ENCODE peak calls at places on chromosomes 16 and 17, in four cellular contexts. N is tibial nerve, K is A549, A is ovary. Y is an unnamed sample.

GRCh38 chr17:38693700-38694329 is 11.3 kb upstream of the MLLT6 start:
- DNase-seq in N (peak), K (no peak), A (peak), Y (peak)

GRCh38 chr17:57577751-57578607 is 167.1 kb downstream of the CCDC182 start:
- DNase-seq in N (peak), K (no peak), A (peak), Y (peak)

GRCh38 chr16:1781758-1782407 is 488 bp downstream of the SPSB3 start:
- DNase-seq in N (no peak), K (no peak), A (no peak), Y (no peak)

GRCh38 chr17:1485311-1485747 is 7.2 kb downstream of the MYO1C start:
- DNase-seq in N (no peak), K (peak), A (peak), Y (no peak)

GRCh38 chr16:23119570-23119969 is 29.7 kb downstream of the USP31 start:
- DNase-seq in N (no peak), K (no peak), A (no peak), Y (no peak)

GRCh38 chr16:53632526-53632925 is 71.1 kb downstream of the RPGRIP1L start:
- DNase-seq in N (no peak), K (no peak), A (no peak), Y (no peak)

GRCh38 chr17:33142703-33143299 is 150.3 kb downstream of the ASIC2 start:
- DNase-seq in N (peak), K (peak), A (no peak), Y (no peak)

GRCh38 chr17:75757086-75757681 is 7.8 kb downstream of the GALK1 start:
- DNase-seq in N (no peak), K (no peak), A (no peak), Y (no peak)

GRCh38 chr17:869567-870530 is 87.7 kb downstream of the MRM3 start:
- DNase-seq in N (peak), K (peak), A (peak), Y (peak)

GRCh38 chr16:54522596-54522995 is 236.0 kb upstream of the IRX3 start:
- DNase-seq in N (no peak), K (no peak), A (no peak), Y (no peak)

GRCh38 chr16:83027973-83028372 is 401.2 kb downstream of the CDH13 start:
- DNase-seq in N (no peak), K (no peak), A (no peak), Y (no peak)

GRCh38 chr16:5761592-5761991 is 664.0 kb upstream of the EEF2KMT start:
- DNase-seq in N (no peak), K (no peak), A (no peak), Y (no peak)

GRCh38 chr17:16285646-16286008 is 67.6 kb downstream of the CENPV start:
- DNase-seq in N (no peak), K (no peak), A (no peak), Y (no peak)
- H3K4me3 ChIP-seq in N (no peak), K (no peak), A (no peak), Y (peak)

DNA sequence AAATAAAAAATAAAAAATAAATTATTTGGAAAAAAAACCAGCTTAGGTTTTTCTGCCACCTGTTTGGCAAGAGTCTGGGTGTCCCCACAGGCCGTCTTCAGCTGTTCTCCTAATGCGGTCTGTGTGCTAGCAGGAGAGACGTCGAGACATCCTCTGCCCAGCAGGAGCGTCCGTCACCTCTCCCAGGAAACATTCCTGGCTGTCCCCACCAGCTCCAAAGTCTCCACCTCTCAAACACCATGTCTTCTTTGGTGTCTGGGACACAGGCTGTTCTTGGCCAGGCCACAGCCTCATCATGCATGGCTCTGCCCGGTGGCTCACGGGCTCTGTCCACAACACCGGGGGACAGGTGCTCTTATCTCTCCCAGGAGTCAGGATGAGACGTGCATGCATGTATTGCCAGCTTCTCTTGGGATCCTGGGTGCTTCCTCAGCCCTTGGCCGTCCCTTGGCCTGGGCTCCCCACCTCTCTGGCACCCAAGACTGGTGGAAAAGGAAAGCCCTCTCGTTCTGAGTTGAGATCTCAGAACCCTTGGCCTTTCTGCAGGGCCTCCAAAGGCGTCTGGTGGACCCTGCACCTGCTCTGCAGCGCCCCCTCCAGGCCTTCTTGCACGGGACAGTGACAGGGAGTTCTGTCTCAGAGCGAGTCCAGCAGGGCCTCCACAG is 84.9 kb upstream of the CBX4 start:
- DNase-seq in N (no peak), K (peak), A (no peak), Y (no peak)
- TF ChIP-seq EP300 in N (no peak), K (no peak), A (no peak), Y (no peak)

GRCh38 chr16:8676160-8676547 is 1.7 kb downstream of the ABAT start:
- DNase-seq in N (no peak), K (no peak), A (no peak), Y (no peak)
- H3K4me3 ChIP-seq in N (no peak), K (no peak), A (no peak), Y (no peak)

GRCh38 chr16:80344570-80344969 is 196.2 kb upstream of the DYNLRB2 start:
- DNase-seq in N (no peak), K (no peak), A (no peak), Y (no peak)

GRCh38 chr16:80347002-80347401 is 193.8 kb upstream of the DYNLRB2 start:
- DNase-seq in N (no peak), K (no peak), A (no peak), Y (no peak)

GRCh38 chr16:80350066-80350465 is 190.7 kb upstream of the DYNLRB2 start:
- DNase-seq in N (no peak), K (no peak), A (no peak), Y (no peak)

GRCh38 chr16:80347900-80348299 is 192.9 kb upstream of the DYNLRB2 start:
- DNase-seq in N (peak), K (no peak), A (peak), Y (no peak)

DNA sequence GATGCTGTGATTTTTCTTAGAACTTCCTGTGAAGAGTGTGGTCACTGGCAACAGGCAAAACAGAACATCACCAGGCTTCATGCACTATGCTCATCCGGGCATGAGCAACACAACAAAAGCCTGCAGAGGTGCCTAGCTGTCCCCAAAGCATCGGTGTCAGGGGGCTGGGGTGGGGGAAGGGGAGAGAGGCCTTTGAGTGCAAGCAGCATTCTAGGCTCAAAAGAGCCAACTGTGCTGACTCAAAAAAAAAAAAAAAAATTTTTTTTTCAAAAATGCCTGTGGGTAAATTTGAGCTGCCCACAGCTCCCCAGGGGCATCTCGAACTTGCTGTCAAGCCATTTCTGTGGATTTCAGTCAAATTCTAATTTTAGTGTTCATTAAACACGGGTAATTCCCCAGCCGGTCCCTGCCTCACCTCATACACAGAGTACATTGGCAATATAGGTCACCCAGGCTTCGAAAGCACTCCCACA is 194.6 kb upstream of the DYNLRB2 start:
- DNase-seq in N (no peak), K (no peak), A (no peak), Y (no peak)
- TF ChIP-seq EP300 in N (no peak), K (no peak), A (no peak), Y (no peak)

Y was measured in sigmoid colon.